ENCODE peak calls at places on chromosomes 4 and X, in five cellular contexts. One of them, this sample, is unnamed.

GRCh38 chrX:37543324-37543723 is 28.1 kb upstream of the LANCL3 start:
- DNase-seq in activated T-helper 9 cell treated with anti-CD3 and anti-CD28 coated beads, Interleukin-2, amount 50 U/mL, for 16 hours: no peak
- DNase-seq in T47D: no peak
- DNase-seq in neural crest cell: no peak
- DNase-seq in RCC 7860: no peak
- DNase-seq in this sample: no peak

GRCh38 chr4:34183916-34184315 is 2060.4 kb downstream of the ARAP2 start:
- DNase-seq in activated T-helper 9 cell treated with anti-CD3 and anti-CD28 coated beads, Interleukin-2, amount 50 U/mL, for 16 hours: no peak
- DNase-seq in T47D: peak
- DNase-seq in neural crest cell: no peak
- DNase-seq in RCC 7860: peak
- DNase-seq in this sample: no peak

GRCh38 chr4:88569944-88570455 is 22.3 kb upstream of the HERC3 start:
- DNase-seq in activated T-helper 9 cell treated with anti-CD3 and anti-CD28 coated beads, Interleukin-2, amount 50 U/mL, for 16 hours: no peak
- DNase-seq in T47D: no peak
- DNase-seq in neural crest cell: no peak
- DNase-seq in RCC 7860: no peak
- DNase-seq in this sample: no peak

GRCh38 chr4:120007171-120007894 is 59.3 kb downstream of the MAD2L1 start:
- DNase-seq in activated T-helper 9 cell treated with anti-CD3 and anti-CD28 coated beads, Interleukin-2, amount 50 U/mL, for 16 hours: no peak
- DNase-seq in T47D: no peak
- DNase-seq in neural crest cell: no peak
- DNase-seq in RCC 7860: no peak
- DNase-seq in this sample: no peak

GRCh38 chrX:136907626-136908025 is 27.1 kb upstream of the RBMX start:
- DNase-seq in activated T-helper 9 cell treated with anti-CD3 and anti-CD28 coated beads, Interleukin-2, amount 50 U/mL, for 16 hours: no peak
- DNase-seq in T47D: no peak
- DNase-seq in neural crest cell: no peak
- DNase-seq in RCC 7860: no peak
- DNase-seq in this sample: no peak

GRCh38 chr4:77293426-77293825 is 136.4 kb downstream of the CCNG2 start:
- DNase-seq in activated T-helper 9 cell treated with anti-CD3 and anti-CD28 coated beads, Interleukin-2, amount 50 U/mL, for 16 hours: no peak
- DNase-seq in T47D: no peak
- DNase-seq in neural crest cell: no peak
- DNase-seq in RCC 7860: no peak
- DNase-seq in this sample: no peak

GRCh38 chr4:163535657-163536056 is 41.2 kb downstream of the TMA16 start:
- DNase-seq in activated T-helper 9 cell treated with anti-CD3 and anti-CD28 coated beads, Interleukin-2, amount 50 U/mL, for 16 hours: no peak
- DNase-seq in T47D: no peak
- DNase-seq in neural crest cell: no peak
- DNase-seq in RCC 7860: no peak
- DNase-seq in this sample: no peak

GRCh38 chrX:3820170-3820569 is 106.7 kb upstream of the PRKX start:
- DNase-seq in activated T-helper 9 cell treated with anti-CD3 and anti-CD28 coated beads, Interleukin-2, amount 50 U/mL, for 16 hours: no peak
- DNase-seq in T47D: no peak
- DNase-seq in neural crest cell: no peak
- DNase-seq in RCC 7860: peak
- DNase-seq in this sample: no peak

GRCh38 chrX:154505726-154506125 is 10.3 kb downstream of the FAM3A start:
- DNase-seq in activated T-helper 9 cell treated with anti-CD3 and anti-CD28 coated beads, Interleukin-2, amount 50 U/mL, for 16 hours: no peak
- DNase-seq in T47D: no peak
- DNase-seq in neural crest cell: no peak
- DNase-seq in RCC 7860: peak
- DNase-seq in this sample: no peak

GRCh38 chr4:46549125-46549524 is 159.2 kb upstream of the GABRA2 start:
- DNase-seq in activated T-helper 9 cell treated with anti-CD3 and anti-CD28 coated beads, Interleukin-2, amount 50 U/mL, for 16 hours: no peak
- DNase-seq in T47D: no peak
- DNase-seq in neural crest cell: no peak
- DNase-seq in RCC 7860: no peak
- DNase-seq in this sample: no peak

GRCh38 chrX:110136136-110136535 is 133.2 kb downstream of the TMEM164 start:
- DNase-seq in activated T-helper 9 cell treated with anti-CD3 and anti-CD28 coated beads, Interleukin-2, amount 50 U/mL, for 16 hours: no peak
- DNase-seq in T47D: no peak
- DNase-seq in neural crest cell: no peak
- DNase-seq in RCC 7860: no peak
- DNase-seq in this sample: no peak

GRCh38 chr4:83589283-83589682 is 53.4 kb downstream of the GPAT3 start:
- DNase-seq in activated T-helper 9 cell treated with anti-CD3 and anti-CD28 coated beads, Interleukin-2, amount 50 U/mL, for 16 hours: no peak
- DNase-seq in T47D: no peak
- DNase-seq in neural crest cell: no peak
- DNase-seq in RCC 7860: no peak
- DNase-seq in this sample: no peak

GRCh38 chr4:54152846-54153600 is 53.1 kb downstream of the GSX2 start:
- DNase-seq in activated T-helper 9 cell treated with anti-CD3 and anti-CD28 coated beads, Interleukin-2, amount 50 U/mL, for 16 hours: no peak
- DNase-seq in T47D: no peak
- DNase-seq in neural crest cell: no peak
- DNase-seq in RCC 7860: peak
- DNase-seq in this sample: no peak

GRCh38 chr4:29708473-29708872 is 1011.7 kb upstream of the PCDH7 start:
- DNase-seq in activated T-helper 9 cell treated with anti-CD3 and anti-CD28 coated beads, Interleukin-2, amount 50 U/mL, for 16 hours: no peak
- DNase-seq in T47D: no peak
- DNase-seq in neural crest cell: no peak
- DNase-seq in RCC 7860: no peak
- DNase-seq in this sample: no peak